ENCODE peak calls at places on chromosomes 1 and 21, in ten cellular contexts. V, A, T, R, O, D, G, B, E and Z are unnamed samples.

GRCh38 chr21:17512245-17513213 is at the start of gene CXADR:
- DNase-seq in V (no peak), A (no peak), T (peak; percentile 7), R (peak; percentile 88), O (peak; percentile 60), D (peak; percentile 72), G (peak; percentile 92), B (peak; percentile 3), E (peak; percentile 42), Z (no peak)

GRCh38 chr1:116806245-116806644 is 52.0 kb downstream of the CD2 start:
- DNase-seq in V (no peak), A (no peak), T (no peak), R (no peak), O (no peak), D (no peak), G (no peak), B (no peak), E (no peak), Z (no peak)

GRCh38 chr1:107394301-107394700 is 253.5 kb downstream of the NTNG1 start:
- DNase-seq in V (no peak), A (no peak), T (no peak), R (no peak), O (no peak), D (no peak), G (peak; percentile 14), B (no peak), E (no peak), Z (no peak)

GRCh38 chr1:37901191-37901892 is 42.0 kb upstream of the MTF1 start:
- DNase-seq in V (no peak), A (no peak), T (no peak), R (no peak), O (no peak), D (no peak), G (no peak), B (no peak), E (no peak), Z (no peak)

GRCh38 chr21:38995755-38996154 is 187.5 kb downstream of the PSMG1 start:
- DNase-seq in V (no peak), A (no peak), T (no peak), R (no peak), O (no peak), D (no peak), G (no peak), B (no peak), E (no peak), Z (no peak)

GRCh38 chr1:110746644-110747259 is 72.0 kb upstream of the KCNA3 start:
- DNase-seq in V (peak; percentile 4), A (peak; percentile 12), T (peak; percentile 18), R (peak; percentile 58), O (peak; percentile 20), D (peak; percentile 72), G (peak; percentile 71), B (no peak), E (peak; percentile 19), Z (peak; percentile 20)

GRCh38 chr1:199272107-199272506 is 633.3 kb downstream of the PTPRC start:
- DNase-seq in V (peak; percentile 28), A (peak; percentile 77), T (peak; percentile 97), R (no peak), O (no peak), D (no peak), G (no peak), B (peak; percentile 15), E (no peak), Z (no peak)

GRCh38 chr1:74771913-74772515 is 39.1 kb downstream of the TYW3 start:
- DNase-seq in V (peak; percentile 4), A (peak; percentile 47), T (peak; percentile 18), R (peak; percentile 52), O (no peak), D (peak; percentile 38), G (peak; percentile 40), B (peak; percentile 30), E (no peak), Z (peak; percentile 21)

GRCh38 chr21:25133939-25134338 is 473.3 kb downstream of the MRPL39 start:
- DNase-seq in V (no peak), A (peak; percentile 59), T (peak; percentile 65), R (no peak), O (no peak), D (no peak), G (no peak), B (peak; percentile 68), E (no peak), Z (no peak)

GRCh38 chr1:4139646-4140045 is 239.6 kb upstream of the C1orf174 start:
- DNase-seq in V (no peak), A (no peak), T (no peak), R (no peak), O (no peak), D (no peak), G (no peak), B (no peak), E (no peak), Z (no peak)

GRCh38 chr1:209651148-209651547 is 1.1 kb downstream of the LAMB3 start:
- DNase-seq in V (no peak), A (peak; percentile 82), T (peak; percentile 62), R (peak; percentile 44), O (peak; percentile 56), D (no peak), G (no peak), B (peak; percentile 55), E (peak; percentile 77), Z (peak; percentile 54)

GRCh38 chr1:204354579-204354978 is 5.2 kb downstream of the PLEKHA6 start:
- DNase-seq in V (no peak), A (no peak), T (no peak), R (no peak), O (no peak), D (no peak), G (no peak), B (no peak), E (no peak), Z (no peak)

GRCh38 chr21:42655797-42656770 is 2.7 kb downstream of the PDE9A start:
- DNase-seq in V (no peak), A (no peak), T (no peak), R (no peak), O (no peak), D (no peak), G (no peak), B (no peak), E (no peak), Z (no peak)

GRCh38 chr1:9603766-9604753 is 15.3 kb downstream of the TMEM201 start:
- DNase-seq in V (no peak), A (no peak), T (no peak), R (no peak), O (no peak), D (no peak), G (no peak), B (no peak), E (no peak), Z (no peak)

GRCh38 chr1:198892065-198892464 is 253.2 kb downstream of the PTPRC start:
- DNase-seq in V (no peak), A (no peak), T (peak; percentile 69), R (no peak), O (no peak), D (peak; percentile 9), G (no peak), B (no peak), E (no peak), Z (peak; percentile 52)

GRCh38 chr1:97209381-97209780 is 487.8 kb downstream of the PTBP2 start:
- DNase-seq in V (no peak), A (no peak), T (no peak), R (no peak), O (no peak), D (no peak), G (no peak), B (no peak), E (no peak), Z (no peak)